ENCODE peak calls at places on chromosomes 1 and 21, in six cellular contexts. L is PC-3, N is Caco-2, R is H1, X is testis, Z is ovary. O is an unnamed sample. For H3K4me1, the result is how much of the 10 kb centered on the place peaks cover.

GRCh38 chr1:41382531-41383090 is 21.4 kb downstream of the FOXO6 start:
- DNase-seq in Z (peak), N (no peak), R (no peak), X (no peak), L (peak), O (peak)

GRCh38 chr1:1162597-1163537 is 10.8 kb upstream of the TTLL10 start:
- DNase-seq in Z (no peak), N (peak), R (no peak), X (no peak), L (peak), O (no peak)

GRCh38 chr1:28343405-28343804 is 14.6 kb downstream of the MED18 start:
- DNase-seq in R (no peak), N (no peak), L (peak), X (no peak), Z (no peak), O (no peak)

GRCh38 chr1:46288485-46289133 is 14.8 kb downstream of the LRRC41 start:
- DNase-seq in N (no peak), R (no peak), L (peak), X (no peak), Z (no peak), O (no peak)

GRCh38 chr1:109282497-109282951 is 421 bp downstream of the PSRC1 start:
- DNase-seq in X (no peak), N (no peak), L (no peak), R (no peak), Z (no peak), O (no peak)

GRCh38 chr1:168320805-168321577 is 40.3 kb downstream of the TBX19 start:
- DNase-seq in X (peak), L (peak), R (no peak), Z (peak), N (no peak), O (no peak)

GRCh38 chr1:110356379-110356778 is 17.2 kb downstream of the RBM15 start:
- DNase-seq in X (no peak), L (peak), N (peak), Z (no peak), R (no peak), O (no peak)

GRCh38 chr1:167424038-167424619 is 94.2 kb downstream of the CD247 start:
- DNase-seq in N (no peak), X (no peak), Z (no peak), L (no peak), R (peak), O (no peak)

GRCh38 chr21:18759751-18760161 is 356.2 kb upstream of the TMPRSS15 start:
- DNase-seq in X (no peak), L (peak), R (no peak), Z (no peak), N (no peak), O (no peak)

GRCh38 chr1:109849670-109850069 is 61.0 kb upstream of the CSF1 start:
- DNase-seq in N (no peak), L (no peak), X (no peak), Z (no peak), R (peak), O (no peak)

GRCh38 chr21:36835383-36835795 is 131.1 kb downstream of the HLCS start:
- DNase-seq in R (no peak), N (no peak), Z (no peak), X (no peak), L (peak), O (peak)

GRCh38 chr1:51442198-51442597 is 76.9 kb downstream of the EPS15 start:
- DNase-seq in L (peak), Z (no peak), X (no peak), R (no peak), N (no peak), O (no peak)

GRCh38 chr1:166133276-166133841 is 33.4 kb downstream of the FAM78B start:
- DNase-seq in Z (no peak), L (peak), N (no peak), X (no peak), R (no peak), O (no peak)

GRCh38 chr1:227760377-227760776 is 25.1 kb downstream of the SNAP47 start:
- DNase-seq in Z (no peak), R (no peak), L (no peak), N (no peak), X (no peak), O (no peak)

GRCh38 chr1:9653783-9654517 is 2.4 kb downstream of the PIK3CD start:
- DNase-seq in L (no peak), N (no peak), Z (no peak), X (no peak), R (no peak), O (no peak)

GRCh38 chr1:213273546-213273945 is 222.5 kb downstream of the RPS6KC1 start:
- DNase-seq in X (no peak), L (no peak), R (no peak), N (no peak), Z (no peak), O (no peak)

GRCh38 chr1:245987222-245987545 is 519.9 kb downstream of the SMYD3 start:
- DNase-seq in R (no peak), Z (no peak), N (no peak), X (no peak), L (no peak), O (no peak)

GRCh38 chr1:23793018-23793781 is 2.3 kb downstream of the LYPLA2 start:
- DNase-seq in Z (peak), X (no peak), N (no peak), L (no peak), R (no peak), O (peak)

GRCh38 chr1:246197076-246197475 is 310.0 kb downstream of the SMYD3 start:
- DNase-seq in R (no peak), X (no peak), Z (no peak), N (no peak), L (no peak), O (no peak)

GRCh38 chr1:150151291-150152181 is 1.8 kb downstream of the PLEKHO1 start:
- DNase-seq in R (no peak), X (no peak), Z (no peak), L (no peak), N (no peak), O (peak)

GRCh38 chr1:54273092-54273836 is 73.3 kb downstream of the MRPL37 start:
- DNase-seq in N (no peak), X (peak), L (no peak), R (peak), Z (peak), O (peak)

GRCh38 chr21:26732442-26733221 is 112.6 kb downstream of the ADAMTS1 start:
- DNase-seq in X (peak), L (peak), Z (peak), N (no peak), R (peak), O (peak)

GRCh38 chr1:15989776-15990175 is 13.9 kb upstream of the ZBTB17 start:
- DNase-seq in Z (no peak), L (no peak), X (peak), N (no peak), R (no peak), O (no peak)

GRCh38 chr1:97647776-97648175 is 273.1 kb downstream of the DPYD start:
- DNase-seq in X (no peak), Z (no peak), L (peak), R (no peak), N (no peak), O (no peak)

GRCh38 chr1:180229483-180230415 is at the start of gene LHX4:
- DNase-seq in L (peak), R (peak), X (peak), Z (no peak), N (peak), O (peak)

GRCh38 chr1:11980676-11980972 is 380 bp downstream of the MFN2 start:
- DNase-seq in R (no peak), X (no peak), Z (no peak), L (no peak), N (no peak), O (no peak)

GRCh38 chr1:98008373-98008772 is 87.5 kb upstream of the DPYD start:
- DNase-seq in R (no peak), X (no peak), Z (no peak), N (no peak), L (no peak), O (no peak)

GRCh38 chr21:26001356-26001755 is 169.2 kb downstream of the APP start:
- DNase-seq in Z (no peak), L (no peak), N (no peak), X (no peak), R (no peak), O (no peak)

GRCh38 chr1:235739631-235740030 is 90.0 kb upstream of the GNG4 start:
- DNase-seq in N (no peak), L (no peak), R (no peak), Z (no peak), X (no peak), O (no peak)

GRCh38 chr1:65174585-65174984 is 26.6 kb downstream of the AK4 start:
- DNase-seq in X (peak), L (peak), Z (peak), R (no peak), N (no peak), O (no peak)

GRCh38 chr1:208030320-208031091 is 119.6 kb upstream of the CD34 start:
- DNase-seq in Z (peak), R (no peak), L (no peak), N (no peak), X (no peak), O (no peak)

GRCh38 chr1:29845910-29846309 is 609.6 kb downstream of the PTPRU start:
- DNase-seq in Z (no peak), X (no peak), N (no peak), R (no peak), L (no peak), O (no peak)

GRCh38 chr1:156065871-156066270 is 4.9 kb downstream of the RAB25 start:
- DNase-seq in X (no peak), L (no peak), Z (no peak), N (no peak), R (no peak), O (no peak)

GRCh38 chr1:156069490-156070455 is 8.8 kb downstream of the RAB25 start:
- DNase-seq in L (no peak), Z (no peak), N (no peak), R (no peak), X (no peak), O (no peak)

GRCh38 chr1:156065212-156065611 is 4.3 kb downstream of the RAB25 start:
- DNase-seq in L (no peak), Z (no peak), N (no peak), R (no peak), X (no peak), O (no peak)

GRCh38 chr1:156064615-156065014 is 3.7 kb downstream of the RAB25 start:
- DNase-seq in N (no peak), R (no peak), L (no peak), X (no peak), Z (no peak), O (no peak)

DNA sequence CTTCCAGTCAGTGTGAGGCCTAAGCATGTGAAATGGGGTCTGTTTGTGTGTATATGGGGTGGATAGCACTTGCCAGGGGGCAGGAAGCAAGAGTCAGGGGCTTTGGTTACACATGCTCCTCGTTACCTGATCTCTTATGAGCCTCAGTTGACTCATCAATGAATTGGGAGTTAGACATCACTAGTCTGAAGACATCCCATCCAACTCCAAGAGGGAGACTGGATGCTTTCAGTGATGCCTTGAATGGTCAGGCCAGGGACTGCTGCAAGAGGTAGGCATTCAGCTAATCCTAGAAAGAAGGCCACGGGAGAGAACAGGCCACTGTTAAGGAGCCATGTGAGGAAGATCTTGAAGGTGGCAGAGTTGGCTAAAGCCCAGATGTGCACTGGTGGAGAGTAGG is 6.3 kb downstream of the RAB25 start:
- DNase-seq in R (no peak), X (no peak), L (peak), Z (no peak), N (no peak), O (no peak)
- H3K4me1 ChIP-seq in R (under half), X (under half), L (under half), Z (under half), N (under half), O (under half)

GRCh38 chr1:3697810-3698209 is 45.5 kb downstream of the TP73 start:
- DNase-seq in Z (no peak), N (no peak), R (no peak), X (no peak), L (no peak), O (no peak)
- H3K4me1 ChIP-seq in Z (under half), N (under half), R (under half), X (under half), L (under half), O (under half)

GRCh38 chr1:234721476-234722266 is 111.7 kb upstream of the IRF2BP2 start:
- DNase-seq in X (peak), Z (peak), L (no peak), R (no peak), N (peak), O (no peak)
- H3K4me1 ChIP-seq in X (half or more), Z (half or more), L (under half), R (under half), N (half or more), O (under half)

GRCh38 chr1:112643080-112643479 is 23.4 kb downstream of the CAPZA1 start:
- DNase-seq in X (no peak), N (no peak), Z (no peak), L (no peak), R (no peak), O (no peak)
- H3K4me1 ChIP-seq in X (under half), N (under half), Z (under half), L (under half), R (under half), O (under half)

DNA sequence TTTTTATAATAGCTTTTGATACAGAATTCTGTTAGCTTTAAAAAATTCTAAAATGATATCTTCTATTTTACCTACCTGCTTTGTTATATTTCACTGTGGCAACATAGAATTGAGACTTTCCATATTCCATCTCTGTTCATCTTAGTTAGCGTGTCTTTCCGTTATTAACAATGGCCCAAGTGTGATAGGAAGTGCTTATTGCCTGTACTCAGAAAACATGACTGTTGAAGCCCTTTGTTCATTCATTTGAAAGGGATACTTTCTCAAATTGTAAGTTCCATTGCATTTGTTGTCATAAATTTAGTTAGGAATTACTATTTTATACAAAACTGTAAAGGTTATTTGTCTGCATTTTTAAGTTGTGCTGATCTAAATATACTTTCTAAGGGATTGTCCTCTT is 73.1 kb downstream of the LAMC1 start:
- DNase-seq in X (no peak), R (no peak), Z (no peak), N (no peak), L (no peak), O (no peak)
- H3K4me1 ChIP-seq in X (under half), R (under half), Z (under half), N (half or more), L (under half), O (under half)